ENCODE peak calls at places on chromosomes 16 and 17, in six cellular contexts. H, M, P, O, S and F are unnamed samples.

GRCh38 chr17:17044846-17045561 is 2.7 kb downstream of the MPRIP start:
- DNase-seq in H (no peak), M (peak), P (no peak), O (peak), S (no peak), F (no peak)

GRCh38 chr16:73066927-73067670 is 19.2 kb upstream of the ZFHX3 start:
- DNase-seq in H (no peak), M (no peak), P (no peak), O (no peak), S (no peak), F (peak)

GRCh38 chr17:73867056-73867455 is 222.8 kb upstream of the SDK2 start:
- DNase-seq in H (no peak), M (no peak), P (no peak), O (no peak), S (no peak), F (no peak)

GRCh38 chr17:10875411-10875810 is 37.5 kb upstream of the PIRT start:
- DNase-seq in H (peak), M (no peak), P (peak), O (peak), S (no peak), F (no peak)

GRCh38 chr17:69043098-69043497 is 17.6 kb downstream of the ABCA9 start:
- DNase-seq in H (no peak), M (no peak), P (no peak), O (no peak), S (no peak), F (no peak)

GRCh38 chr17:43713494-43714162 is 45.0 kb downstream of the SOST start:
- DNase-seq in H (peak), M (no peak), P (no peak), O (peak), S (no peak), F (peak)

GRCh38 chr17:31072186-31072585 is 22.6 kb upstream of the NF1 start:
- DNase-seq in H (no peak), M (no peak), P (no peak), O (no peak), S (no peak), F (no peak)

GRCh38 chr16:72847187-72848044 is 200.5 kb downstream of the ZFHX3 start:
- DNase-seq in H (peak), M (no peak), P (peak), O (peak), S (no peak), F (no peak)

GRCh38 chr16:55380485-55380884 is 56.5 kb downstream of the IRX6 start:
- DNase-seq in H (no peak), M (no peak), P (no peak), O (no peak), S (no peak), F (no peak)

GRCh38 chr16:9364721-9365693 is 273.6 kb downstream of the HAPSTR1 start:
- DNase-seq in H (no peak), M (no peak), P (no peak), O (no peak), S (no peak), F (peak)

GRCh38 chr17:3526971-3527370 is 30.6 kb downstream of the TRPV3 start:
- DNase-seq in H (no peak), M (no peak), P (no peak), O (no peak), S (no peak), F (no peak)

GRCh38 chr16:16018705-16019104 is 69.3 kb downstream of the ABCC1 start:
- DNase-seq in H (no peak), M (no peak), P (no peak), O (no peak), S (no peak), F (no peak)

GRCh38 chr17:76834889-76835288 is 33.3 kb upstream of the MGAT5B start:
- DNase-seq in H (no peak), M (no peak), P (no peak), O (no peak), S (no peak), F (no peak)

GRCh38 chr17:36921131-36921851 is 16.0 kb upstream of the LHX1 start:
- DNase-seq in H (no peak), M (no peak), P (no peak), O (no peak), S (peak), F (peak)

GRCh38 chr17:80397686-80398085 is 17.3 kb upstream of the ENDOV start:
- DNase-seq in H (no peak), M (no peak), P (no peak), O (no peak), S (no peak), F (no peak)

GRCh38 chr17:73733527-73733926 is 89.3 kb upstream of the SDK2 start:
- DNase-seq in H (no peak), M (no peak), P (no peak), O (no peak), S (no peak), F (no peak)

GRCh38 chr17:5110816-5111215 is 862 bp downstream of the ZNF232 start:
- DNase-seq in H (no peak), M (no peak), P (no peak), O (no peak), S (no peak), F (no peak)

DNA sequence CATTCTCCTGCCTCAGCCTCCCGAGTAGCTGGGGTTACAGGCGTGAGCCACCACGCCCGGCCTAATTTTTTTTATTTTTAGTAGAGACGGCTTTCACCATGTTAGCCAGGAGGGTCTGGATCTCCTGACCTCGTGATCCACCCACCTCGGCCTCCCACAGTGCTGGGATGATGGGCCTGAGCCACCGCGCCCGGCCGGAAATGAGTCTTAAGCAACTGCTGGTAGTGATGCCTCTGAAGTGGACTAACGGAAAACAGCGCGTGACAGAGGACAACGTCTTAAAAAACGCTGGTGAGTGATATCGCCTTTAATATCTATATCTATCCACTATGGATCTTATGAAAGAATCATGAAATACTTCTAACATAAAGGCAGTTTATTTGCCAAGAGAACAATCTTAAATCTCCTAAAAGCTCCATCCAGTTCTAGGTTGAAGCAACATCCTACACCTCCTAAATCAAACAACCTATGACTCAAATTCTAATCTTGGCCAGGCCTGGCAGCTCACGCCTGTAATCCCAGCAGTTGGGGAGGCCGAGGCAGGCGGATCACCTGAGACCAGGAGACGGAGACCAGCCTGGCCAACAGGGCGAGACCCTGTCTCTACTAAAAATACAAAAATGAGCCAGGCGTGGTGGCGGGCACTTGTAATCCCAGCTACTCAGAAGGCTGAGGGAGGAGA is 69.8 kb downstream of the NXN start:
- DNase-seq in H (no peak), M (no peak), P (no peak), O (no peak), S (no peak), F (no peak)
- TF ChIP-seq SP1 in H (no peak), M (no peak), P (no peak), O (no peak), S (peak), F (no peak)

DNA sequence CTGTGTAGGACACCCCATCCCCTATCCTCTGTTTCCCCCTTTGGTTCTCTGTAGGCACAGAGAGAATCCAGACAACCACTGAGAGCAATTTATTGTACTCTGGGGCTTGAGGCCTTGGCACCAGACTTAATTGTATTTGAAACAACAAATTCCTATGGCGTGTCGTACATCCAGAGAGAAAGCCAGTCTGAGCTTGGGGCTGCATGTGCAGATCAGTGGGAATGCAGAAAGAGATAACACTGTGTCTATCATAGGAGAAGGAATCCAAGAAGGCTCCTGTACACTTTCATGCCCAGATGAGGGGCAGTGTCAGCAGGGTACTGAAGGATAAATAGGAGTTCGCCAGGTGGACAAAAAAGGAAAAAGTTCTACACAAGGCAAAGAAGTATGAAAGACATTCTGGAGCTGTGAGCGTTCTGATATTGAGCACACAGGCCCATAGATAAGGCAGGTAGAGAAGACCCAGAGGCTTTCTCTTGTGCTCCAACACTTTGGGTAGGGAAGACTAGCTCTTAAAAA is 22.0 kb upstream of the IL4R start:
- DNase-seq in H (no peak), M (no peak), P (no peak), O (no peak), S (no peak), F (no peak)
- TF ChIP-seq SP1 in H (no peak), M (no peak), P (no peak), O (no peak), S (no peak), F (no peak)

DNA sequence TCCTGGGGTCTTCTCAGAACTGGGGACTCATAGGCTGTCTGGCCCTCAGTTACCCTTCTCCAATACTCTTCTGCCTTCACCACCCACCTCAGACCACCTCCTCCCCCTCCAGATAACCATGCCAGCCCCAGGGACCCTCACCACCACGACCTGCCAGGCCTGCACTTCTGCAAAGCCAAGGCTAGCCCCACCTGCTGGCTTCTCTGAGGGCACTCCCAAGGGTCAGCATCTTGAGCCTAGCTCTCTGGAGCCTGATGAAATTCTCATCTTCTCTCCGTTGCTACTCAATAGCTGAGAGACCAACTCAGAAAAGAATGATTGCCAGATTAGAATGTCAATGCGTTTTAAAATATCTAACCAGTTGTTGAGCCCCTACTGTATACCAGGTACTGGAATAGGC is 56.1 kb upstream of the LYRM9 start:
- DNase-seq in H (no peak), M (no peak), P (no peak), O (no peak), S (no peak), F (no peak)
- TF ChIP-seq SP1 in H (no peak), M (no peak), P (no peak), O (no peak), S (no peak), F (no peak)

DNA sequence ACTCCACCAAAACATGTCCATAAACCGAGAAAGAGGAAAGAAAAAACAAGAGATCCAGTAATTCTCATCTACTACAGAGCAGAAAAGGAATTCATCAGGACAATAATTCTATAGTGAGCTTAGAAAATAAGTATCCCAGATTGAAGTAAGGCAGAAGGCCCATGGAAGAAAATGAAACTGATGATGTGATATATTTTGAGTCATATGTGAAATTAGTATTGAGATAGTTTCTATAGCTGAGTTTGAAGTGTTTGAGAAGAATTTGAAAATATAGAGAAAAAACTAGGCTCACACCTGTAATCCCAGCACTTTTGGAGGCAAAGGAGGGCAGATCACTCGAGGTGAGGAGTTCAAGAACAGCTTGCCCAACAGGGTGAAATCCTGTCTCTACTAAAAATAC is 19.7 kb downstream of the LUC7L3 start:
- DNase-seq in H (no peak), M (no peak), P (no peak), O (no peak), S (no peak), F (no peak)
- TF ChIP-seq SP1 in H (no peak), M (no peak), P (no peak), O (no peak), S (no peak), F (no peak)

GRCh38 chr17:40884708-40885512 is at the start of gene KRT20:
- DNase-seq in H (no peak), M (no peak), P (peak), O (no peak), S (no peak), F (no peak)
- TF ChIP-seq SP1 in H (no peak), M (no peak), P (no peak), O (no peak), S (no peak), F (no peak)

GRCh38 chr17:81648013-81648706 is 8.2 kb downstream of the PDE6G start:
- DNase-seq in H (no peak), M (no peak), P (no peak), O (peak), S (no peak), F (no peak)
- TF ChIP-seq SP1 in H (no peak), M (no peak), P (no peak), O (no peak), S (no peak), F (no peak)